ENCODE peak calls at places on chromosomes 12 and 14, in five cellular contexts. One of them, this sample, is unnamed.

GRCh38 chr12:57340104-57340503 is 89.1 kb upstream of the STAC3 start:
- DNase-seq in SK-N-SH: no peak
- DNase-seq in GM23338: peak; percentile 18
- DNase-seq in breast epithelium: no peak
- DNase-seq in transverse colon: peak; percentile 30
- DNase-seq in this sample: peak; percentile 82

GRCh38 chr14:76490735-76491134 is 114.8 kb downstream of the ESRRB start:
- DNase-seq in SK-N-SH: no peak
- DNase-seq in GM23338: no peak
- DNase-seq in breast epithelium: no peak
- DNase-seq in transverse colon: no peak
- DNase-seq in this sample: no peak

GRCh38 chr14:68616255-68616902 is 176.5 kb downstream of the ZFP36L1 start:
- DNase-seq in SK-N-SH: no peak
- DNase-seq in GM23338: no peak
- DNase-seq in breast epithelium: no peak
- DNase-seq in transverse colon: no peak
- DNase-seq in this sample: no peak

GRCh38 chr14:30849354-30849753 is 25.0 kb upstream of the COCH start:
- DNase-seq in SK-N-SH: no peak
- DNase-seq in GM23338: no peak
- DNase-seq in breast epithelium: no peak
- DNase-seq in transverse colon: peak; percentile 17
- DNase-seq in this sample: no peak

GRCh38 chr12:120979220-120979861 is 998 bp downstream of the HNF1A start:
- DNase-seq in SK-N-SH: no peak
- DNase-seq in GM23338: no peak
- DNase-seq in breast epithelium: no peak
- DNase-seq in transverse colon: no peak
- DNase-seq in this sample: no peak

GRCh38 chr12:70121562-70121961 is 121.7 kb upstream of the CNOT2 start:
- DNase-seq in SK-N-SH: no peak
- DNase-seq in GM23338: no peak
- DNase-seq in breast epithelium: no peak
- DNase-seq in transverse colon: no peak
- DNase-seq in this sample: no peak

GRCh38 chr12:7588703-7589329 is 76.9 kb downstream of the APOBEC1 start:
- DNase-seq in SK-N-SH: peak; percentile 27
- DNase-seq in GM23338: peak; percentile 77
- DNase-seq in breast epithelium: no peak
- DNase-seq in transverse colon: peak; percentile 33
- DNase-seq in this sample: no peak

GRCh38 chr14:61584258-61584657 is 111.1 kb upstream of the HIF1A start:
- DNase-seq in SK-N-SH: no peak
- DNase-seq in GM23338: no peak
- DNase-seq in breast epithelium: no peak
- DNase-seq in transverse colon: no peak
- DNase-seq in this sample: no peak

GRCh38 chr12:24839268-24839791 is 109.6 kb downstream of the BCAT1 start:
- DNase-seq in SK-N-SH: no peak
- DNase-seq in GM23338: no peak
- DNase-seq in breast epithelium: no peak
- DNase-seq in transverse colon: peak; percentile 14
- DNase-seq in this sample: no peak

GRCh38 chr14:57865450-57866198 is at the start of gene SLC35F4:
- DNase-seq in SK-N-SH: peak; percentile 22
- DNase-seq in GM23338: peak; percentile 96
- DNase-seq in breast epithelium: no peak
- DNase-seq in transverse colon: no peak
- DNase-seq in this sample: no peak

GRCh38 chr14:44529026-44529425 is 21.9 kb upstream of the FSCB start:
- DNase-seq in SK-N-SH: no peak
- DNase-seq in GM23338: no peak
- DNase-seq in breast epithelium: no peak
- DNase-seq in transverse colon: no peak
- DNase-seq in this sample: no peak

GRCh38 chr12:32583535-32583934 is 95.6 kb upstream of the DNM1L start:
- DNase-seq in SK-N-SH: no peak
- DNase-seq in GM23338: no peak
- DNase-seq in breast epithelium: no peak
- DNase-seq in transverse colon: no peak
- DNase-seq in this sample: no peak

GRCh38 chr12:27179399-27180214 is 64.5 kb upstream of the STK38L start:
- DNase-seq in SK-N-SH: no peak
- DNase-seq in GM23338: no peak
- DNase-seq in breast epithelium: no peak
- DNase-seq in transverse colon: no peak
- DNase-seq in this sample: no peak

GRCh38 chr12:50785406-50785805 is 21.5 kb downstream of the ATF1 start:
- DNase-seq in SK-N-SH: no peak
- DNase-seq in GM23338: no peak
- DNase-seq in breast epithelium: no peak
- DNase-seq in transverse colon: no peak
- DNase-seq in this sample: no peak

GRCh38 chr12:109252799-109253198 is 56.3 kb downstream of the FOXN4 start:
- DNase-seq in SK-N-SH: no peak
- DNase-seq in GM23338: no peak
- DNase-seq in breast epithelium: no peak
- DNase-seq in transverse colon: no peak
- DNase-seq in this sample: peak; percentile 4

GRCh38 chr12:94594443-94594825 is 55.9 kb downstream of the TMCC3 start:
- DNase-seq in SK-N-SH: no peak
- DNase-seq in GM23338: no peak
- DNase-seq in breast epithelium: no peak
- DNase-seq in transverse colon: no peak
- DNase-seq in this sample: no peak

GRCh38 chr12:94592080-94592479 is 58.3 kb downstream of the TMCC3 start:
- DNase-seq in SK-N-SH: no peak
- DNase-seq in GM23338: no peak
- DNase-seq in breast epithelium: no peak
- DNase-seq in transverse colon: no peak
- DNase-seq in this sample: no peak

GRCh38 chr12:94596596-94596995 is 53.8 kb downstream of the TMCC3 start:
- DNase-seq in SK-N-SH: no peak
- DNase-seq in GM23338: no peak
- DNase-seq in breast epithelium: no peak
- DNase-seq in transverse colon: no peak
- DNase-seq in this sample: no peak

GRCh38 chr12:94595152-94595551 is 55.2 kb downstream of the TMCC3 start:
- DNase-seq in SK-N-SH: no peak
- DNase-seq in GM23338: no peak
- DNase-seq in breast epithelium: no peak
- DNase-seq in transverse colon: no peak
- DNase-seq in this sample: no peak

GRCh38 chr12:94593822-94594442 is 56.4 kb downstream of the TMCC3 start:
- DNase-seq in SK-N-SH: no peak
- DNase-seq in GM23338: no peak
- DNase-seq in breast epithelium: no peak
- DNase-seq in transverse colon: no peak
- DNase-seq in this sample: no peak
- H3K4me1 ChIP-seq in SK-N-SH: no peaks in the 10 kb centered on the region
- H3K4me1 ChIP-seq in GM23338: no peaks in the 10 kb centered on the region
- H3K4me1 ChIP-seq in breast epithelium: no peaks in the 10 kb centered on the region
- H3K4me1 ChIP-seq in transverse colon: peaks cover 7% of the 10 kb centered on the region
- H3K4me1 ChIP-seq in this sample: peaks cover 11% of the 10 kb centered on the region

GRCh38 chr12:114342651-114343050 is 63.3 kb downstream of the TBX5 start:
- DNase-seq in SK-N-SH: no peak
- DNase-seq in GM23338: no peak
- DNase-seq in breast epithelium: no peak
- DNase-seq in transverse colon: no peak
- DNase-seq in this sample: no peak

GRCh38 chr12:114344264-114344663 is 61.7 kb downstream of the TBX5 start:
- DNase-seq in SK-N-SH: no peak
- DNase-seq in GM23338: no peak
- DNase-seq in breast epithelium: no peak
- DNase-seq in transverse colon: no peak
- DNase-seq in this sample: no peak

GRCh38 chr12:114343585-114343984 is 62.4 kb downstream of the TBX5 start:
- DNase-seq in SK-N-SH: no peak
- DNase-seq in GM23338: no peak
- DNase-seq in breast epithelium: no peak
- DNase-seq in transverse colon: no peak
- DNase-seq in this sample: no peak

GRCh38 chr12:114347861-114348260 is 58.1 kb downstream of the TBX5 start:
- DNase-seq in SK-N-SH: no peak
- DNase-seq in GM23338: no peak
- DNase-seq in breast epithelium: no peak
- DNase-seq in transverse colon: no peak
- DNase-seq in this sample: no peak
- TF ChIP-seq POLR2AphosphoS5 in SK-N-SH: no peak
- TF ChIP-seq POLR2AphosphoS5 in GM23338: no peak
- TF ChIP-seq POLR2AphosphoS5 in breast epithelium: no peak
- TF ChIP-seq POLR2AphosphoS5 in transverse colon: no peak
- TF ChIP-seq POLR2AphosphoS5 in this sample: no peak

DNA sequence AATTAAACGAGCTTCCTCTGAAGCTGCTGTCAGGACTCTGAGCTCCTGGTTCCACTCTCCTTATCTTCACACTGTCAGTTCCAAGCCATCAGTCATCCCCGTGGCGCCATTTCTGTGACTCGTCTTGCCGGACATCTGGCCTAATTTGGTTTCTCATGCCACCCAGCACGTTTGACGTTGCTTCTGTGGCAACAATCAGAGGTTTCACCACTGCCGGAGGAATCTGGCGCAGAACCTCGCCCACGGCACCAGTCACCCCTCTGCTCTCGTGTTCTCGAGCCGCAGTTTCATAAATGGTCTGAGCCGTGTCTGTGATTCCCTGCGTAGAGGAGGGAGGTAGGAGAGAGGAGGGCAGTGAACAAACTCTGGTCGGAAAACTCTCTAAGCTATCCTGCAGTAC is 29.7 kb downstream of the BDKRB1 start:
- DNase-seq in SK-N-SH: peak; percentile 77
- DNase-seq in GM23338: no peak
- DNase-seq in breast epithelium: no peak
- DNase-seq in transverse colon: no peak
- DNase-seq in this sample: peak; percentile 89
- H3K4me3 ChIP-seq in SK-N-SH: no peak overlapping the region
- H3K4me3 ChIP-seq in GM23338: no peak overlapping the region
- H3K4me3 ChIP-seq in breast epithelium: no peak overlapping the region
- H3K4me3 ChIP-seq in transverse colon: no peak overlapping the region
- H3K4me3 ChIP-seq in this sample: peak overlapping the region; percentile 0

DNA sequence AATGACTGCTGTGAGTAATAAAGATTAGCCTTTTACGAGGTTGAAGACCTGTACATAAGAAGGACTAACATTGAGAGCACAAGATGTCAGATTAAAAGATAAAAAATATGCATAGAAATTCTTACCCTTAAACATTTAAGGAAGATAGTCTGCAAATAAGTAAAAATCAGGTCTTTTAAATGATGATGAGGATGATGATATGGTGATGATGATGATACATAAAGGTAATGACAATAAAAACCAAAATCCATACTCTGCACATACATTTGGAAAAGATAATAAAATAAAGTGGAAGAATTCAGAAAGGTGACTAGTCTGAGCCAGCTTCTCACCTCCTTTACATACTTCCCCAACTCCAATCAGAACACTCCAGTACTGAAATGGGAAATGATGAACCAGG is 124.5 kb downstream of the PTCSC3 start:
- DNase-seq in SK-N-SH: no peak
- DNase-seq in GM23338: no peak
- DNase-seq in breast epithelium: no peak
- DNase-seq in transverse colon: no peak
- DNase-seq in this sample: no peak
- H3K4me1 ChIP-seq in SK-N-SH: no peaks in the 10 kb centered on the region
- H3K4me1 ChIP-seq in GM23338: peaks cover 11% of the 10 kb centered on the region
- H3K4me1 ChIP-seq in breast epithelium: no peaks in the 10 kb centered on the region
- H3K4me1 ChIP-seq in transverse colon: no peaks in the 10 kb centered on the region
- H3K4me1 ChIP-seq in this sample: no peaks in the 10 kb centered on the region

GRCh38 chr12:96876966-96877365 is 30.1 kb upstream of the NEDD1 start:
- DNase-seq in SK-N-SH: no peak
- DNase-seq in GM23338: no peak
- DNase-seq in breast epithelium: no peak
- DNase-seq in transverse colon: no peak
- DNase-seq in this sample: no peak
- TF ChIP-seq POLR2AphosphoS5 in SK-N-SH: no peak
- TF ChIP-seq POLR2AphosphoS5 in GM23338: no peak
- TF ChIP-seq POLR2AphosphoS5 in breast epithelium: no peak
- TF ChIP-seq POLR2AphosphoS5 in transverse colon: no peak
- TF ChIP-seq POLR2AphosphoS5 in this sample: no peak

DNA sequence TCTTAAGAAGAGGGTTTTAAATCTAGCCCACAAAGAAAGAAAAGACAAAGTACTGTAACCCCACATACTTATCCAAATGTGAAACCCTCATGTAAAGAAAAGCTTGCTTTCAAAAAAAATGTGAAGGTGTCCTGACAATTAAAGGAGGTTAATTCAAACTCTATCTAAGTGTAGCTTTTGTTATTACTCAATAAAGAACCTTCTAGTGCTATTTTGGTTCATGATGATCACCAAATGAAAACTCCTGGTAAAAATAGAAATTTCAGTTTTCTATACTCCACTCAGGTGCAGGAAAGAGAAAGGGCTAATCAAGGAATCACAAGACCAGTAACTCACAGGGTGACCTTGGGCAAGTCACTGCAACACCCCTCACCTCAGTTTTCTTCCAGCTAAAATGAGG is 1.6 kb downstream of the STAB2 start:
- DNase-seq in SK-N-SH: no peak
- DNase-seq in GM23338: no peak
- DNase-seq in breast epithelium: no peak
- DNase-seq in transverse colon: no peak
- DNase-seq in this sample: no peak
- H3K4me3 ChIP-seq in SK-N-SH: no peak overlapping the region
- H3K4me3 ChIP-seq in GM23338: no peak overlapping the region
- H3K4me3 ChIP-seq in breast epithelium: no peak overlapping the region
- H3K4me3 ChIP-seq in transverse colon: no peak overlapping the region
- H3K4me3 ChIP-seq in this sample: no peak overlapping the region